ENCODE peak calls at places on chromosome 22, in ten cellular contexts. W, K, Z, T, C, X, A, G, N and V are unnamed samples.

GRCh38 chr22:39989633-39990032 is 5.1 kb upstream of the FAM83F start:
- ATAC-seq in W (no peak), K (no peak), Z (no peak), T (no peak), C (no peak), X (no peak), A (no peak), G (no peak), N (no peak), V (no peak)

GRCh38 chr22:50656122-50657070 is 16.2 kb upstream of the SHANK3 start:
- ATAC-seq in W (peak), K (peak), Z (no peak), T (no peak), C (peak), X (no peak), A (peak), G (peak), N (peak), V (no peak)

GRCh38 chr22:43996170-43996980 is 27.7 kb upstream of the PARVB start:
- ATAC-seq in W (peak), K (no peak), Z (peak), T (peak), C (no peak), X (peak), A (no peak), G (no peak), N (no peak), V (peak)

GRCh38 chr22:40605676-40606250 is 30.8 kb downstream of the MRTFA start:
- ATAC-seq in W (no peak), K (no peak), Z (no peak), T (no peak), C (peak), X (no peak), A (no peak), G (no peak), N (no peak), V (no peak)

GRCh38 chr22:50016308-50016987 is 3.9 kb upstream of the IL17REL start:
- ATAC-seq in W (no peak), K (no peak), Z (no peak), T (no peak), C (no peak), X (no peak), A (no peak), G (no peak), N (no peak), V (peak)

GRCh38 chr22:28716686-28717085 is 24.9 kb downstream of the CHEK2 start:
- ATAC-seq in W (no peak), K (no peak), Z (no peak), T (no peak), C (no peak), X (no peak), A (no peak), G (no peak), N (no peak), V (no peak)

GRCh38 chr22:20094158-20094807 is 14.2 kb downstream of the DGCR8 start:
- ATAC-seq in W (peak), K (no peak), Z (no peak), T (no peak), C (no peak), X (no peak), A (no peak), G (no peak), N (no peak), V (no peak)

GRCh38 chr22:46813816-46814597 is 51.6 kb downstream of the TBC1D22A start:
- ATAC-seq in W (no peak), K (no peak), Z (no peak), T (no peak), C (no peak), X (no peak), A (no peak), G (peak), N (no peak), V (no peak)

GRCh38 chr22:39290248-39290720 is 29.1 kb downstream of the RPL3 start:
- ATAC-seq in W (no peak), K (peak), Z (no peak), T (no peak), C (peak), X (no peak), A (no peak), G (no peak), N (no peak), V (no peak)

GRCh38 chr22:19802001-19802880 is 41.7 kb downstream of the TBX1 start:
- ATAC-seq in W (no peak), K (no peak), Z (no peak), T (no peak), C (no peak), X (no peak), A (no peak), G (no peak), N (no peak), V (no peak)

GRCh38 chr22:37669586-37669985 is 5.8 kb upstream of the LGALS1 start:
- ATAC-seq in W (no peak), K (no peak), Z (peak), T (peak), C (no peak), X (no peak), A (no peak), G (peak), N (no peak), V (no peak)